ENCODE peak calls at places on chromosome X, in five cellular contexts. V is lung microvascular endothelial cell, K is osteocyte, T is AG09309, W is brain microvascular endothelial cell. I is an unnamed sample.

GRCh38 chrX:119692241-119693031 is 532 bp downstream of the SEPTIN6 start:
- DNase-seq in K (no peak), W (peak), T (no peak), V (peak), I (no peak)

GRCh38 chrX:138756234-138756633 is 44.7 kb upstream of the FGF13 start:
- DNase-seq in K (no peak), V (peak), W (peak), T (no peak), I (no peak)

GRCh38 chrX:56281789-56282188 is 49.6 kb downstream of the KLF8 start:
- DNase-seq in W (no peak), T (no peak), V (peak), K (no peak), I (no peak)

GRCh38 chrX:48558270-48558669 is 16.0 kb upstream of the RBM3 start:
- DNase-seq in K (no peak), W (peak), V (peak), T (peak), I (no peak)

GRCh38 chrX:110915120-110915519 is 119.5 kb upstream of the CHRDL1 start:
- DNase-seq in K (no peak), T (peak), V (no peak), W (no peak), I (no peak)

GRCh38 chrX:97066381-97066780 is 182.7 kb downstream of the RPA4 start:
- DNase-seq in T (no peak), W (no peak), V (no peak), K (no peak), I (no peak)

GRCh38 chrX:123277821-123278220 is 93.7 kb downstream of the GRIA3 start:
- DNase-seq in K (no peak), W (no peak), V (no peak), T (no peak), I (no peak)

GRCh38 chrX:16445166-16445752 is 204.7 kb upstream of the S100G start:
- DNase-seq in W (peak), K (no peak), T (no peak), V (peak), I (no peak)

GRCh38 chrX:13808293-13808692 is 8.6 kb downstream of the GPM6B start:
- DNase-seq in W (no peak), K (no peak), V (no peak), T (no peak), I (no peak)

GRCh38 chrX:57156397-57157049 is 19.3 kb upstream of the SPIN2A start:
- DNase-seq in V (peak), T (peak), K (no peak), W (peak), I (peak)

GRCh38 chrX:153305941-153306464 is 15.6 kb downstream of the PNMA6F start:
- DNase-seq in T (no peak), V (no peak), K (peak), W (no peak), I (no peak)

GRCh38 chrX:148049441-148049840 is 68.3 kb downstream of the FMR1NB start:
- DNase-seq in V (peak), T (no peak), K (no peak), W (no peak), I (peak)

GRCh38 chrX:51891821-51892551 is 1.4 kb upstream of the MAGED1 start:
- DNase-seq in W (peak), K (no peak), T (peak), V (peak), I (no peak)

GRCh38 chrX:47148946-47149345 is 3.9 kb downstream of the RBM10 start:
- DNase-seq in K (no peak), T (no peak), W (no peak), V (peak), I (no peak)

GRCh38 chrX:153530411-153531145 is 13.1 kb downstream of the ATP2B3 start:
- DNase-seq in K (no peak), V (no peak), T (no peak), W (no peak), I (no peak)

GRCh38 chrX:134622056-134622812 is 36.0 kb downstream of the PLAC1 start:
- DNase-seq in V (peak), K (no peak), T (peak), W (peak), I (peak)

GRCh38 chrX:32170481-32170880 is 1040.9 kb downstream of the DMD start:
- DNase-seq in V (no peak), K (no peak), T (no peak), W (no peak), I (no peak)

GRCh38 chrX:2705461-2705860 is 14.4 kb downstream of the CD99 start:
- DNase-seq in W (no peak), K (no peak), T (no peak), V (peak), I (no peak)

GRCh38 chrX:8274166-8274565 is 103.1 kb upstream of the VCX2 start:
- DNase-seq in W (no peak), T (no peak), V (no peak), K (no peak), I (no peak)

GRCh38 chrX:19956923-19957322 is 33.9 kb downstream of the BCLAF3 start:
- DNase-seq in W (no peak), V (no peak), T (peak), K (no peak), I (no peak)

GRCh38 chrX:110665636-110666035 is 130.0 kb downstream of the CHRDL1 start:
- DNase-seq in K (no peak), W (peak), T (peak), V (peak), I (no peak)

GRCh38 chrX:48785156-48785524 is 1.2 kb upstream of the GATA1 start:
- DNase-seq in T (no peak), K (no peak), V (no peak), W (no peak), I (no peak)

GRCh38 chrX:139826065-139827044 is 106.5 kb downstream of the ATP11C start:
- DNase-seq in W (peak), V (peak), T (peak), K (no peak), I (no peak)

GRCh38 chrX:131802836-131803626 is 220.1 kb upstream of the STK26 start:
- DNase-seq in W (no peak), V (peak), T (no peak), K (peak), I (no peak)

GRCh38 chrX:24245201-24245600 is 68.7 kb downstream of the SUPT20HL2 start:
- DNase-seq in W (no peak), V (no peak), T (peak), K (no peak), I (no peak)

GRCh38 chrX:141724186-141724585 is 25.6 kb upstream of the SPANXD start:
- DNase-seq in T (no peak), K (no peak), W (no peak), V (no peak), I (no peak)